ENCODE peak calls at places on chromosome 2, in seven cellular contexts. I is choroid plexus epithelial cell; P is NAMALWA; K is GM23248; L is globus pallidus; M is naive thymus-derived CD4-positive, alpha-beta T cell; E is cardiac fibroblast. Y is an unnamed sample.

GRCh38 chr2:8285898-8286297 is 396.0 kb upstream of the ID2 start:
- DNase-seq in L (no peak), P (no peak), K (no peak), E (no peak), I (no peak), M (no peak), Y (no peak)

GRCh38 chr2:196533998-196534397 is 105.5 kb upstream of the CCDC150 start:
- DNase-seq in M (no peak), P (no peak), K (no peak), L (no peak), I (no peak), E (no peak), Y (no peak)

GRCh38 chr2:190722061-190722759 is 73.3 kb downstream of the NAB1 start:
- DNase-seq in M (no peak), I (no peak), K (no peak), E (no peak), P (no peak), L (no peak), Y (no peak)

GRCh38 chr2:191064590-191064989 is 50.6 kb upstream of the STAT1 start:
- DNase-seq in L (no peak), M (peak; percentile 14), K (no peak), P (no peak), I (no peak), E (no peak), Y (no peak)

GRCh38 chr2:235669983-235670962 is 176.4 kb downstream of the AGAP1 start:
- DNase-seq in M (no peak), P (no peak), K (peak; percentile 96), I (peak; percentile 87), E (peak; percentile 83), L (no peak), Y (peak; percentile 79)

GRCh38 chr2:109143214-109144187 is 14.5 kb downstream of the SH3RF3 start:
- DNase-seq in K (no peak), M (peak; percentile 77), E (no peak), I (no peak), L (no peak), P (no peak), Y (no peak)

GRCh38 chr2:164954954-164955701 is at the start of gene SLC38A11:
- DNase-seq in M (no peak), E (peak; percentile 5), K (peak; percentile 67), L (no peak), P (no peak), I (peak; percentile 37), Y (peak; percentile 19)

GRCh38 chr2:224987733-224988132 is 54.5 kb downstream of the DOCK10 start:
- DNase-seq in M (no peak), P (no peak), E (no peak), I (peak; percentile 27), L (no peak), K (peak; percentile 52), Y (peak; percentile 73)

GRCh38 chr2:37775908-37776250 is 104.4 kb upstream of the CDC42EP3 start:
- DNase-seq in I (peak; percentile 71), E (peak; percentile 80), K (peak; percentile 84), M (no peak), L (no peak), P (no peak), Y (peak; percentile 68)

GRCh38 chr2:100397117-100397860 is 20.2 kb downstream of the CHST10 start:
- DNase-seq in M (no peak), L (no peak), I (peak; percentile 20), P (no peak), K (peak; percentile 30), E (no peak), Y (peak; percentile 43)

GRCh38 chr2:218368621-218369153 is 12.0 kb downstream of the CATIP start:
- DNase-seq in M (no peak), E (peak; percentile 29), K (peak; percentile 40), L (no peak), I (peak; percentile 54), P (no peak), Y (peak; percentile 14)

GRCh38 chr2:99156901-99157300 is 2.1 kb downstream of the LIPT1 start:
- DNase-seq in L (no peak), E (no peak), P (peak; percentile 46), M (no peak), K (no peak), I (no peak), Y (no peak)

GRCh38 chr2:49753344-49753930 is 599.1 kb upstream of the FSHR start:
- DNase-seq in P (no peak), L (no peak), E (peak; percentile 10), M (no peak), K (no peak), I (no peak), Y (no peak)

GRCh38 chr2:142131016-142131714 is at the start of gene LRP1B:
- DNase-seq in I (peak; percentile 57), E (peak; percentile 51), P (no peak), K (peak; percentile 46), L (peak; percentile 69), M (no peak), Y (peak; percentile 15)

GRCh38 chr2:161238264-161238558 is 70.0 kb upstream of the PSMD14 start:
- DNase-seq in M (no peak), E (no peak), K (peak; percentile 29), P (no peak), L (no peak), I (no peak), Y (no peak)

GRCh38 chr2:187526776-187527175 is 27.5 kb downstream of the TFPI start:
- DNase-seq in E (peak; percentile 64), L (no peak), P (no peak), I (no peak), K (no peak), M (no peak), Y (peak; percentile 47)

GRCh38 chr2:16664052-16664731 is 1.4 kb downstream of the CYRIA start:
- DNase-seq in P (peak; percentile 80), L (peak; percentile 79), I (peak; percentile 95), M (peak; percentile 19), K (peak; percentile 19), E (peak; percentile 87), Y (peak; percentile 84)

GRCh38 chr2:174717273-174717672 is 47.0 kb downstream of the CHRNA1 start:
- DNase-seq in E (peak; percentile 14), K (peak; percentile 50), L (no peak), M (peak; percentile 76), P (no peak), I (peak; percentile 40), Y (peak; percentile 41)

GRCh38 chr2:68253211-68254068 is 1.1 kb upstream of the PPP3R1 start:
- DNase-seq in L (no peak), E (peak; percentile 46), I (no peak), P (peak; percentile 64), M (peak; percentile 64), K (peak; percentile 50), Y (peak; percentile 39)

GRCh38 chr2:58939388-58939787 is 698.3 kb upstream of the FANCL start:
- DNase-seq in L (no peak), I (peak; percentile 92), E (no peak), P (no peak), K (peak; percentile 58), M (no peak), Y (peak; percentile 40)

GRCh38 chr2:147045113-147045512 is 799.7 kb upstream of the ACVR2A start:
- DNase-seq in P (peak; percentile 62), E (peak; percentile 76), L (peak; percentile 51), I (peak; percentile 74), M (peak; percentile 5), K (peak; percentile 54), Y (peak; percentile 68)

GRCh38 chr2:57407742-57408343 is 638.8 kb upstream of the VRK2 start:
- DNase-seq in K (no peak), I (peak; percentile 28), E (no peak), P (no peak), M (no peak), L (no peak), Y (no peak)

GRCh38 chr2:135874966-135875365 is 1.3 kb downstream of the MCM6 start:
- DNase-seq in P (no peak), I (no peak), K (no peak), M (no peak), E (no peak), L (no peak), Y (no peak)

GRCh38 chr2:770776-771175 is 93.6 kb upstream of the TMEM18 start:
- DNase-seq in P (no peak), K (no peak), M (no peak), L (no peak), E (no peak), I (no peak), Y (no peak)

GRCh38 chr2:11140492-11140891 is 14.8 kb upstream of the SLC66A3 start:
- DNase-seq in L (no peak), K (peak; percentile 79), M (no peak), I (peak; percentile 30), E (peak; percentile 13), P (no peak), Y (peak; percentile 82)

GRCh38 chr2:20106746-20107145 is 55.3 kb upstream of the LAPTM4A start:
- DNase-seq in L (no peak), K (no peak), P (no peak), I (peak; percentile 70), M (no peak), E (no peak), Y (no peak)

GRCh38 chr2:152716805-152717241 is 438 bp downstream of the PRPF40A start:
- DNase-seq in K (peak; percentile 55), I (peak; percentile 30), L (no peak), M (no peak), E (peak; percentile 23), P (peak; percentile 71), Y (peak; percentile 18)

GRCh38 chr2:222903234-222904220 is 42.7 kb downstream of the ACSL3 start:
- DNase-seq in I (peak; percentile 84), M (peak; percentile 41), K (peak; percentile 76), P (peak; percentile 76), E (peak; percentile 79), L (peak; percentile 48), Y (peak; percentile 71)

GRCh38 chr2:14867853-14868252 is 235.3 kb downstream of the LRATD1 start:
- DNase-seq in E (no peak), L (no peak), I (no peak), K (no peak), P (no peak), M (no peak), Y (no peak)

GRCh38 chr2:36556847-36557246 is 41.1 kb downstream of the FEZ2 start:
- DNase-seq in K (peak; percentile 76), M (no peak), E (peak; percentile 24), I (peak; percentile 68), P (no peak), L (no peak), Y (peak; percentile 65)

GRCh38 chr2:96538487-96539214 is 2.1 kb downstream of the ARID5A start:
- DNase-seq in K (peak; percentile 66), P (no peak), E (peak; percentile 41), M (peak; percentile 95), L (peak; percentile 85), I (peak; percentile 35), Y (no peak)

GRCh38 chr2:121342751-121343150 is 57.7 kb upstream of the TFCP2L1 start:
- DNase-seq in I (no peak), L (no peak), E (no peak), K (no peak), M (no peak), P (no peak), Y (no peak)

GRCh38 chr2:57076856-57077255 is 893.1 kb downstream of the CCDC85A start:
- DNase-seq in E (no peak), I (peak; percentile 84), L (no peak), K (no peak), M (no peak), P (no peak), Y (no peak)